ENCODE peak calls at places on chromosomes 4 and X, in four cellular contexts. I, C, X and H are unnamed samples.

GRCh38 chr4:28287837-28288236 is 1427.2 kb downstream of the STIM2 start:
- DNase-seq in I (no peak), C (no peak), X (peak; percentile 92), H (no peak)

GRCh38 chr4:166527500-166527899 is 654.5 kb downstream of the TLL1 start:
- DNase-seq in I (no peak), C (no peak), X (peak; percentile 82), H (peak; percentile 2)

GRCh38 chrX:54157561-54157960 is 25.5 kb downstream of the FAM120C start:
- DNase-seq in I (no peak), C (no peak), X (no peak), H (peak; percentile 9)

GRCh38 chr4:38605794-38606586 is 58.0 kb upstream of the KLF3 start:
- DNase-seq in I (peak; percentile 19), C (no peak), X (no peak), H (no peak)

GRCh38 chrX:107710617-107711391 is 64.8 kb downstream of the TSC22D3 start:
- DNase-seq in I (peak; percentile 44), C (no peak), X (peak; percentile 94), H (peak; percentile 61)

GRCh38 chrX:25015486-25016360 is at the start of gene ARX:
- DNase-seq in I (peak; percentile 100), C (no peak), X (peak; percentile 63), H (no peak)

GRCh38 chrX:149314031-149314430 is 191.1 kb downstream of the IDS start:
- DNase-seq in I (no peak), C (no peak), X (peak; percentile 23), H (no peak)

GRCh38 chrX:48937065-48937907 is 18.5 kb upstream of the PIM2 start:
- DNase-seq in I (peak; percentile 75), C (no peak), X (peak; percentile 82), H (peak; percentile 83)

GRCh38 chr4:147485167-147485566 is 4.3 kb downstream of the EDNRA start:
- DNase-seq in I (no peak), C (no peak), X (no peak), H (no peak)

GRCh38 chr4:20017035-20017434 is 234.7 kb upstream of the SLIT2 start:
- DNase-seq in I (no peak), C (no peak), X (peak; percentile 66), H (no peak)

GRCh38 chr4:139622856-139623255 is 42.8 kb upstream of the MGST2 start:
- DNase-seq in I (no peak), C (no peak), X (no peak), H (no peak)

GRCh38 chr4:57094482-57095223 is 15.5 kb downstream of the IGFBP7 start:
- DNase-seq in I (no peak), C (no peak), X (peak; percentile 73), H (no peak)

GRCh38 chrX:9595131-9595530 is 130.3 kb downstream of the TBL1X start:
- DNase-seq in I (peak; percentile 53), C (no peak), X (peak; percentile 68), H (no peak)

GRCh38 chr4:67922697-67923096 is 38.9 kb upstream of the TMPRSS11D start:
- DNase-seq in I (no peak), C (no peak), X (peak; percentile 37), H (no peak)

GRCh38 chr4:66687393-66687971 is 857.8 kb downstream of the CENPC start:
- DNase-seq in I (no peak), C (no peak), X (no peak), H (no peak)

GRCh38 chr4:157172011-157172410 is 48.5 kb upstream of the GRIA2 start:
- DNase-seq in I (no peak), C (no peak), X (peak; percentile 45), H (no peak)

GRCh38 chr4:48761286-48761685 is 18.8 kb downstream of the FRYL start:
- DNase-seq in I (no peak), C (no peak), X (no peak), H (no peak)

GRCh38 chrX:115560978-115561604 is at the start of gene PLS3:
- DNase-seq in I (peak; percentile 96), C (peak; percentile 79), X (peak; percentile 85), H (no peak)

GRCh38 chr4:7387925-7388324 is 46.8 kb downstream of the PSAPL1 start:
- DNase-seq in I (peak; percentile 49), C (no peak), X (no peak), H (no peak)

GRCh38 chrX:3811331-3812311 is 98.2 kb upstream of the PRKX start:
- DNase-seq in I (peak; percentile 67), C (no peak), X (peak; percentile 56), H (peak; percentile 42)

GRCh38 chr4:2333916-2334644 is 72.2 kb upstream of the MXD4 start:
- DNase-seq in I (peak; percentile 65), C (no peak), X (no peak), H (no peak)

GRCh38 chrX:12080265-12080664 is 58.0 kb upstream of the FRMPD4 start:
- DNase-seq in I (peak; percentile 37), C (no peak), X (peak; percentile 26), H (peak; percentile 48)

GRCh38 chrX:153771261-153771681 is 7.2 kb downstream of the PLXNB3 start:
- DNase-seq in I (peak; percentile 66), C (no peak), X (no peak), H (no peak)

GRCh38 chr4:128810331-128810870 is 901 bp downstream of the JADE1 start:
- DNase-seq in I (peak; percentile 59), C (peak; percentile 46), X (no peak), H (peak; percentile 32)

GRCh38 chr4:150090836-150091235 is 12.6 kb downstream of the DCLK2 start:
- DNase-seq in I (no peak), C (no peak), X (peak; percentile 82), H (no peak)

GRCh38 chrX:69503835-69504625 is at the start of gene NALF2:
- DNase-seq in I (peak; percentile 89), C (peak; percentile 59), X (peak; percentile 4), H (no peak)

GRCh38 chr4:76752911-76753494 is 144.9 kb downstream of the SOWAHB start:
- DNase-seq in I (no peak), C (no peak), X (peak; percentile 97), H (peak; percentile 81)

GRCh38 chr4:2186133-2186864 is 55.6 kb downstream of the HAUS3 start:
- DNase-seq in I (peak; percentile 76), C (no peak), X (peak; percentile 7), H (no peak)

GRCh38 chr4:164461901-164462300 is 292.0 kb upstream of the SMIM31 start:
- DNase-seq in I (no peak), C (no peak), X (no peak), H (no peak)

GRCh38 chr4:147029296-147029695 is 83.6 kb upstream of the TTC29 start:
- DNase-seq in I (no peak), C (no peak), X (no peak), H (no peak)

GRCh38 chr4:1400861-1401408 is 5.3 kb downstream of the NKX1-1 start:
- DNase-seq in I (no peak), C (no peak), X (no peak), H (no peak)

GRCh38 chr4:36243355-36244256 is 708 bp downstream of the ARAP2 start:
- DNase-seq in I (peak; percentile 46), C (peak; percentile 24), X (peak; percentile 44), H (no peak)

GRCh38 chr4:99808260-99808857 is 8.3 kb upstream of the DAPP1 start:
- DNase-seq in I (peak; percentile 49), C (peak; percentile 59), X (peak; percentile 54), H (peak; percentile 45)

GRCh38 chr4:34181311-34181808 is 2063.0 kb downstream of the ARAP2 start:
- DNase-seq in I (no peak), C (no peak), X (peak; percentile 89), H (no peak)
- H3K4me3 ChIP-seq in I (no peak overlapping the region), C (no peak overlapping the region), X (no peak overlapping the region), H (no peak overlapping the region)

GRCh38 chr4:89298160-89298559 is 9.4 kb downstream of the GPRIN3 start:
- DNase-seq in I (no peak), C (no peak), X (no peak), H (peak; percentile 14)
- H3K4me3 ChIP-seq in I (no peak overlapping the region), C (no peak overlapping the region), X (no peak overlapping the region), H (no peak overlapping the region)

GRCh38 chr4:113146876-113147358 is 97.5 kb downstream of the ANK2 start:
- DNase-seq in I (no peak), C (peak; percentile 17), X (peak; percentile 22), H (peak; percentile 3)

GRCh38 chr4:113147498-113148231 is 98.2 kb downstream of the ANK2 start:
- DNase-seq in I (no peak), C (no peak), X (no peak), H (no peak)

GRCh38 chr4:113145519-113146291 is 96.3 kb downstream of the ANK2 start:
- DNase-seq in I (peak; percentile 32), C (no peak), X (no peak), H (peak; percentile 1)

GRCh38 chr4:113142351-113142750 is 92.9 kb downstream of the ANK2 start:
- DNase-seq in I (no peak), C (no peak), X (no peak), H (no peak)

DNA sequence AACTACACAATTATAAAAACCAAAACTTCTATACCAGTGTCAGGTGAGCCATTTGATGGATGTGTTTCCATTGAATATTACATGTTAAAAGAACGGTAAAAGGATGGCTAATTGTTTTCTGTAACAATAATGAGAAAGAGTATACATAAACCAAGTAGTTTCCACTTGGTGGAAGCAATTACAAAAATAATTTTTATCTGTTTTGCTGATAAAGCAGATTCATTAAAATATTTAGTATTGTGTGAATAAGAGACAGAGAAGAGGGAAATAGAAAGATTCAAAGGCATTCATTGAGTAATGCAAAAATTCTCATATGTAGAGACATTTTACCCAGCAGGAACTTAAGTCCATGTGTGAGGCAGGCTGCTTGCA is 95.7 kb downstream of the ANK2 start:
- DNase-seq in I (no peak), C (no peak), X (no peak), H (no peak)
- H3K4me3 ChIP-seq in I (no peak overlapping the region), C (no peak overlapping the region), X (no peak overlapping the region), H (no peak overlapping the region)

GRCh38 chr4:153023692-153024394 is 87.7 kb downstream of the FHDC1 start:
- DNase-seq in I (no peak), C (no peak), X (no peak), H (no peak)
- H3K4me3 ChIP-seq in I (no peak overlapping the region), C (no peak overlapping the region), X (no peak overlapping the region), H (no peak overlapping the region)